ENCODE peak calls at places on chromosomes 12 and 14, in seven cellular contexts. B is frontal cortex; O is HTR-8/SVneo; T is stimulated activated CD8-positive, alpha-beta memory T cell treated with anti-CD3 and anti-CD28 coated beads, Interleukin-12 subunit alpha, Interleukin-12 subunit beta, amount 100 ng/mL, for 4 hours; I is smooth muscle cell of the brain vasculature; Q is HepG2; P is M059J. E is an unnamed sample.

GRCh38 chr12:131682511-131682895 is 28.4 kb upstream of the SFSWAP start:
- DNase-seq in I (no peak), Q (no peak), P (no peak), T (no peak), B (no peak), O (no peak), E (peak)

GRCh38 chr14:41597647-41598046 is 9.0 kb upstream of the LRFN5 start:
- DNase-seq in O (no peak), B (no peak), Q (no peak), T (no peak), P (peak), I (no peak), E (no peak)

GRCh38 chr12:102740157-102741032 is 176.6 kb downstream of the PAH start:
- DNase-seq in T (no peak), O (peak), P (peak), B (no peak), I (no peak), Q (peak), E (no peak)

GRCh38 chr12:52878507-52879393 is 26.1 kb downstream of the KRT8 start:
- DNase-seq in O (no peak), T (no peak), B (no peak), Q (no peak), I (no peak), P (no peak), E (no peak)

GRCh38 chr14:105261781-105262180 is 13.4 kb downstream of the BTBD6 start:
- DNase-seq in T (no peak), B (no peak), P (no peak), I (no peak), O (no peak), Q (no peak), E (no peak)

GRCh38 chr12:71955946-71956345 is 17.3 kb downstream of the TPH2 start:
- DNase-seq in P (peak), Q (no peak), B (no peak), O (no peak), T (no peak), I (no peak), E (no peak)

GRCh38 chr14:93042968-93043940 is 72.5 kb downstream of the ITPK1 start:
- DNase-seq in O (peak), T (no peak), B (no peak), I (no peak), P (peak), Q (peak), E (no peak)

GRCh38 chr14:22634233-22634632 is 9.9 kb downstream of the OR6J1 start:
- DNase-seq in O (no peak), P (no peak), T (no peak), I (no peak), B (no peak), Q (no peak), E (no peak)

GRCh38 chr12:130925616-130926015 is 28.1 kb upstream of the ADGRD1 start:
- DNase-seq in P (no peak), O (no peak), Q (no peak), T (no peak), I (no peak), B (no peak), E (no peak)

GRCh38 chr12:50325890-50326391 is 42.6 kb upstream of the LIMA1 start:
- DNase-seq in O (no peak), Q (peak), I (no peak), B (no peak), P (no peak), T (no peak), E (no peak)

GRCh38 chr12:80195143-80195726 is 95.9 kb downstream of the OTOGL start:
- DNase-seq in Q (peak), I (no peak), P (peak), O (peak), B (no peak), T (no peak), E (no peak)

GRCh38 chr14:68384335-68384734 is 408.5 kb downstream of the ZFP36L1 start:
- DNase-seq in T (no peak), P (no peak), Q (no peak), B (no peak), I (no peak), O (no peak), E (no peak)

GRCh38 chr12:57744194-57744776 is 554 bp upstream of the TSPAN31 start:
- DNase-seq in Q (no peak), P (no peak), I (no peak), T (peak), B (peak), O (no peak), E (peak)

GRCh38 chr12:6827437-6827894 is 741 bp upstream of the P3H3 start:
- DNase-seq in O (peak), B (peak), P (peak), T (no peak), Q (peak), I (no peak), E (peak)

GRCh38 chr12:53217049-53217929 is 10.2 kb upstream of the ITGB7 start:
- DNase-seq in B (no peak), P (peak), O (no peak), Q (no peak), I (no peak), T (no peak), E (peak)

GRCh38 chr12:80593766-80594165 is 113.7 kb upstream of the MYF6 start:
- DNase-seq in T (no peak), O (peak), B (no peak), Q (no peak), I (peak), P (peak), E (no peak)

GRCh38 chr12:121805800-121806555 is 2.2 kb downstream of the SETD1B start:
- DNase-seq in Q (no peak), T (no peak), B (no peak), I (no peak), P (no peak), O (no peak), E (peak)

GRCh38 chr12:11654338-11654737 is 4.9 kb downstream of the ETV6 start:
- DNase-seq in P (no peak), Q (no peak), I (no peak), B (no peak), T (no peak), O (no peak), E (no peak)

GRCh38 chr12:115771065-115771464 is 506.4 kb downstream of the MED13L start:
- DNase-seq in T (no peak), O (no peak), I (no peak), B (no peak), Q (peak), P (peak), E (no peak)

GRCh38 chr12:47812797-47813490 is 6.8 kb downstream of the HDAC7 start:
- DNase-seq in Q (peak), B (peak), P (peak), I (peak), O (peak), T (peak), E (peak)

GRCh38 chr14:75190023-75190422 is 13.6 kb upstream of the TMED10 start:
- DNase-seq in P (no peak), T (no peak), I (no peak), Q (no peak), B (no peak), O (no peak), E (no peak)

GRCh38 chr12:112762753-112763152 is 28.8 kb upstream of the RPH3A start:
- DNase-seq in B (no peak), Q (no peak), T (no peak), P (no peak), I (no peak), O (no peak), E (no peak)

GRCh38 chr14:50599700-50600444 is 39.9 kb downstream of the ATL1 start:
- DNase-seq in Q (peak), T (no peak), B (no peak), O (peak), I (no peak), P (peak), E (no peak)

GRCh38 chr14:87690076-87690661 is 302.8 kb downstream of the GALC start:
- DNase-seq in O (no peak), Q (no peak), I (no peak), T (no peak), B (no peak), P (no peak), E (no peak)

GRCh38 chr14:96090441-96091148 is 51.4 kb downstream of the C14orf132 start:
- DNase-seq in B (no peak), O (no peak), T (no peak), Q (no peak), I (peak), P (peak), E (peak)

GRCh38 chr12:49903700-49904423 is at the start of gene FAIM2:
- DNase-seq in I (no peak), P (peak), T (peak), B (peak), O (no peak), Q (no peak), E (peak)

GRCh38 chr14:44771495-44771894 is 190.3 kb downstream of the KLHL28 start:
- DNase-seq in Q (no peak), B (no peak), T (no peak), P (no peak), I (no peak), O (no peak), E (no peak)

GRCh38 chr12:13247596-13247995 is 51.1 kb downstream of the EMP1 start:
- DNase-seq in Q (no peak), P (no peak), T (no peak), B (no peak), O (no peak), I (no peak), E (no peak)

GRCh38 chr14:94056579-94057308 is 24.3 kb downstream of the DDX24 start:
- DNase-seq in O (no peak), B (no peak), I (no peak), T (no peak), P (no peak), Q (no peak), E (peak)

GRCh38 chr12:108046135-108046534 is 83.0 kb upstream of the WSCD2 start:
- DNase-seq in B (no peak), O (no peak), Q (no peak), I (no peak), P (no peak), T (no peak), E (no peak)

GRCh38 chr12:123119808-123120207 is 31.1 kb downstream of the PITPNM2 start:
- DNase-seq in O (no peak), P (no peak), B (no peak), I (no peak), T (no peak), Q (no peak), E (peak)